ENCODE peak calls at places on chromosomes 2 and 18, in six cellular contexts. T, Q, S, P, F and J are unnamed samples.

GRCh38 chr2:150091896-150092295 is 395.6 kb downstream of the RND3 start:
- DNase-seq in T (no peak), Q (no peak), S (no peak), P (no peak), F (no peak), J (no peak)

GRCh38 chr2:158539176-158539895 is 82.6 kb downstream of the PKP4 start:
- DNase-seq in T (peak), Q (no peak), S (no peak), P (no peak), F (no peak), J (no peak)

GRCh38 chr2:73112026-73112912 is 479 bp downstream of the RAB11FIP5 start:
- DNase-seq in T (peak), Q (peak), S (peak), P (peak), F (no peak), J (no peak)

GRCh38 chr2:239433777-239434396 is 33.1 kb upstream of the HDAC4 start:
- DNase-seq in T (peak), Q (no peak), S (no peak), P (no peak), F (no peak), J (no peak)

GRCh38 chr2:216117566-216117965 is 8.4 kb downstream of the XRCC5 start:
- DNase-seq in T (peak), Q (no peak), S (no peak), P (no peak), F (no peak), J (no peak)

GRCh38 chr2:202165945-202166344 is 72.5 kb downstream of the SUMO1 start:
- DNase-seq in T (peak), Q (no peak), S (no peak), P (no peak), F (no peak), J (no peak)

GRCh38 chr18:1884623-1885022 is 686.7 kb downstream of the METTL4 start:
- DNase-seq in T (no peak), Q (no peak), S (no peak), P (no peak), F (no peak), J (no peak)

GRCh38 chr18:46676162-46676830 is 19.3 kb upstream of the LOXHD1 start:
- DNase-seq in T (peak), Q (no peak), S (peak), P (no peak), F (no peak), J (no peak)

GRCh38 chr2:64478502-64479230 is 24.7 kb downstream of the LGALSL start:
- DNase-seq in T (no peak), Q (no peak), S (no peak), P (no peak), F (no peak), J (no peak)

GRCh38 chr2:15735738-15736326 is 144.2 kb downstream of the DDX1 start:
- DNase-seq in T (no peak), Q (no peak), S (no peak), P (no peak), F (peak), J (no peak)

GRCh38 chr2:137963535-137964065 is 673 bp upstream of the HNMT start:
- DNase-seq in T (no peak), Q (no peak), S (no peak), P (no peak), F (no peak), J (no peak)
- H3K4me3 ChIP-seq in T (peak), Q (no peak), S (no peak), P (peak), F (peak), J (no peak)

DNA sequence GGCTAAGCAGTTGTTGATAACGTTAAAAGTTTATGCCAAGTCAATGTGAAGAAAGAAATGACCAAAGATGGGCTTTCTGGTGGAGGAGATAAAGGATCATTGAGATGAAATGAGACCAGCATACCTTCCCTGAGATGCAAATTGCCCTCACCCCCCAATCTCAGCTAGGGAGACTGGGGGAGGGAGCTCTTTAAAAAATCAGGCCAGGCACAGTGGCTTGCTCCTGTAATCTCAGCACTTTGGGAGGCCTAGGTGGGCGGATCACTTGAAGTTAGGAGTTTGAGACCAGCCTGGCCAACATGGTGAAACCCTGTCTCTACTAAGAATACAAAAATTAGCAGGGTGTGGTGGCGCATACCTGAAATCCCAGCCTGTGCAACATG is 30.9 kb upstream of the KCMF1 start:
- DNase-seq in T (no peak), Q (no peak), S (no peak), P (no peak), F (no peak), J (no peak)
- H3K4me3 ChIP-seq in T (no peak), Q (peak), S (no peak), P (no peak), F (peak), J (no peak)

GRCh38 chr2:230982528-230982927 is 13.4 kb upstream of the SPATA3 start:
- DNase-seq in T (no peak), Q (no peak), S (no peak), P (no peak), F (no peak), J (no peak)
- H3K4me3 ChIP-seq in T (no peak), Q (no peak), S (no peak), P (no peak), F (no peak), J (no peak)

GRCh38 chr2:240623531-240624010 is 1.7 kb upstream of the GPR35 start:
- DNase-seq in T (no peak), Q (no peak), S (no peak), P (peak), F (no peak), J (no peak)
- H3K4me3 ChIP-seq in T (no peak), Q (no peak), S (no peak), P (no peak), F (no peak), J (no peak)

GRCh38 chr18:69980982-69981804 is 33.5 kb upstream of the CD226 start:
- DNase-seq in T (no peak), Q (no peak), S (no peak), P (no peak), F (no peak), J (no peak)

GRCh38 chr18:69987870-69988269 is 40.2 kb upstream of the CD226 start:
- DNase-seq in T (no peak), Q (no peak), S (no peak), P (no peak), F (no peak), J (no peak)

GRCh38 chr18:69981948-69982347 is 34.3 kb upstream of the CD226 start:
- DNase-seq in T (no peak), Q (no peak), S (no peak), P (no peak), F (no peak), J (no peak)

GRCh38 chr18:69982417-69982816 is 34.7 kb upstream of the CD226 start:
- DNase-seq in T (no peak), Q (no peak), S (no peak), P (no peak), F (no peak), J (no peak)

DNA sequence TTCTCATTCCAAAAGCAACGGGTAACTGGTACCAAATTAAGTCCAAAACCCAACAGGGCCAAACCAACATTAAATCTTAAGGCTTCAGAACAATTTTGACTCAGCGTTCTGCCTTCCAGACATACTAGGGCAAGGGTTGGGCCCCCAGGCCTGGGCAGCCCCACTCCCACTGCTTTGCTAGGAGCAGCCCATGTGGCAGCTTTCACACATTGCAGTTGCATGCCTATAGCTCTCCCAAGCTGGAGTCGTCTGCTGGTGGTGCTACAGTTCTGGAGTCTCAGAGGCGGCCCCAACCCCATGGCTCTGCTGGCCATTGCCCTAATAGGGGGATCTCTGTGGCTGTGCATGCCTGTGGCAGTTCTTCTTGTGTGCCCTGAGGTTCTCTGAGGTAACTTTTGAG is 37.6 kb upstream of the CD226 start:
- DNase-seq in T (no peak), Q (no peak), S (no peak), P (no peak), F (no peak), J (no peak)
- H3K4me3 ChIP-seq in T (no peak), Q (no peak), S (no peak), P (no peak), F (no peak), J (no peak)

GRCh38 chr18:56152547-56152946 is 485.8 kb downstream of the TXNL1 start:
- DNase-seq in T (no peak), Q (no peak), S (no peak), P (no peak), F (no peak), J (no peak)
- H3K4me3 ChIP-seq in T (no peak), Q (no peak), S (no peak), P (no peak), F (no peak), J (no peak)

GRCh38 chr2:127408004-127408806 is 10.0 kb upstream of the PROC start:
- DNase-seq in T (peak), Q (peak), S (peak), P (peak), F (peak), J (peak)
- H3K4me3 ChIP-seq in T (peak), Q (peak), S (no peak), P (no peak), F (peak), J (peak)

GRCh38 chr18:63322246-63322645 is 2.7 kb upstream of the BCL2 start:
- DNase-seq in T (no peak), Q (no peak), S (no peak), P (no peak), F (no peak), J (no peak)

GRCh38 chr18:63320690-63321265 is 1.2 kb upstream of the BCL2 start:
- DNase-seq in T (no peak), Q (no peak), S (peak), P (peak), F (peak), J (peak)

GRCh38 chr18:63325086-63325686 is 5.6 kb upstream of the BCL2 start:
- DNase-seq in T (no peak), Q (no peak), S (no peak), P (no peak), F (no peak), J (no peak)

GRCh38 chr18:63321291-63321690 is 1.7 kb upstream of the BCL2 start:
- DNase-seq in T (no peak), Q (no peak), S (no peak), P (no peak), F (no peak), J (no peak)

DNA sequence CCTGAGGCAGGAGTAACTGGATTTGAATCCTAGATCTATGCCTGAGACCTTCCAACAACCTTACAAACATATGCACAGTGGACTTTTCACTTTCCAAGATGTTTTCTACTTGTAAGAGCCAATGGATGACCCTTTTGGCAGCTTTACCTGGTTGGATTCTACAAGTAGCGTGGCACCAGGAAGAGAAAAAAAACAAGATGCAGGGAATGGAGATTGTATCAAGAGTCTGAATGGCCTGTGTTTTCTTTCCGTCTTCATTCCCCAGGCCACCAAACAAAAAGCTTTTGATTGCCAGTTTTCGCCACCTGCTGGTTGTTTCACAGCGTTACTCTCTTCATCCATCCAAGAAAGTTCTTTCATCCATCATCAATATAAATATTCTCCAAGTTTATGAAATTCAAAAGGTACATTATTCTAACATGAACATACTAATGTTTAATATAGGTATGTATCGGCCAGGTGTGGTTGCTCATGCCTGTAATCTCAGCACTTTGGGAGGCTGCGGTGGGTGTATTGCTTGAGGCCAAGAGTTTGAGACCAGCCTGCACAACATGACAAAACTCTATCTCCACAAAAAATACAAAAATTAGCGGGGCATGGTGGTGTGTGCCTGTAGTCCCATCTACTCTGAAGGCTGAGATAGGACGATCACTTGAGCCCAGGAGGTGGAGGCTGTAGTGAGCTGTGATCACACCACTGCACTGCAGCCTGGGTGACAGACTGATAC is 3.5 kb upstream of the BCL2 start:
- DNase-seq in T (peak), Q (peak), S (peak), P (no peak), F (no peak), J (peak)
- H3K4me3 ChIP-seq in T (no peak), Q (no peak), S (no peak), P (no peak), F (no peak), J (no peak)

GRCh38 chr2:230738924-230739323 is 26.3 kb downstream of the CAB39 start:
- DNase-seq in T (no peak), Q (no peak), S (no peak), P (no peak), F (no peak), J (no peak)
- H3K4me3 ChIP-seq in T (no peak), Q (no peak), S (no peak), P (no peak), F (no peak), J (no peak)